ENCODE peak calls at places on chromosome 1, in six cellular contexts. L, W, Q, E, V and S are unnamed samples.

GRCh38 chr1:25167269-25168192 is 64.8 kb downstream of the SYF2 start:
- DNase-seq in L (no peak), W (no peak), Q (no peak), E (no peak), V (peak; percentile 45), S (no peak)

GRCh38 chr1:55828031-55828430 is 612.9 kb upstream of the USP24 start:
- DNase-seq in L (no peak), W (no peak), Q (no peak), E (no peak), V (no peak), S (no peak)

GRCh38 chr1:36731226-36732037 is 248.7 kb upstream of the CSF3R start:
- DNase-seq in L (no peak), W (no peak), Q (no peak), E (no peak), V (no peak), S (no peak)

GRCh38 chr1:29688477-29689365 is 452.4 kb downstream of the PTPRU start:
- DNase-seq in L (no peak), W (peak; percentile 68), Q (no peak), E (no peak), V (no peak), S (peak; percentile 63)

GRCh38 chr1:5901150-5901549 is 91.1 kb downstream of the NPHP4 start:
- DNase-seq in L (no peak), W (no peak), Q (no peak), E (no peak), V (no peak), S (no peak)

GRCh38 chr1:14880456-14881316 is 272.9 kb upstream of the TMEM51 start:
- DNase-seq in L (peak; percentile 65), W (no peak), Q (no peak), E (no peak), V (no peak), S (peak; percentile 3)

GRCh38 chr1:10911274-10912166 is 100.9 kb upstream of the TARDBP start:
- DNase-seq in L (no peak), W (no peak), Q (no peak), E (no peak), V (no peak), S (no peak)

GRCh38 chr1:17189632-17190525 is 15.0 kb upstream of the PADI1 start:
- DNase-seq in L (peak; percentile 96), W (peak; percentile 80), Q (no peak), E (no peak), V (no peak), S (peak; percentile 94)

GRCh38 chr1:236009193-236009592 is 55.7 kb downstream of the NID1 start:
- DNase-seq in L (no peak), W (no peak), Q (no peak), E (no peak), V (no peak), S (no peak)

GRCh38 chr1:59156526-59157196 is 140.2 kb upstream of the FGGY start:
- DNase-seq in L (no peak), W (no peak), Q (no peak), E (peak; percentile 58), V (no peak), S (no peak)

GRCh38 chr1:19488136-19488535 is 2.8 kb upstream of the CAPZB start:
- DNase-seq in L (no peak), W (no peak), Q (no peak), E (no peak), V (no peak), S (no peak)

GRCh38 chr1:155174334-155175280 is 958 bp downstream of the TRIM46 start:
- DNase-seq in L (no peak), W (no peak), Q (peak; percentile 63), E (peak; percentile 55), V (peak; percentile 34), S (no peak)